ENCODE peak calls at places on chromosomes 5 and 9, in seven cellular contexts. Q, P, K, M, T, L and A are unnamed samples.

GRCh38 chr9:134253596-134254205 is 72.6 kb upstream of the RXRA start:
- DNase-seq in T (no peak), L (peak; percentile 74), K (no peak), Q (no peak), M (no peak), P (no peak), A (peak; percentile 22)

GRCh38 chr5:76401801-76402250 is 1.3 kb upstream of the IQGAP2 start:
- DNase-seq in L (no peak), T (peak; percentile 15), K (no peak), P (no peak), Q (no peak), M (peak; percentile 81), A (no peak)

GRCh38 chr9:133323991-133324703 is 11.8 kb downstream of the SURF6 start:
- DNase-seq in T (peak; percentile 2), K (no peak), L (no peak), M (peak; percentile 44), Q (no peak), P (no peak), A (no peak)

GRCh38 chr5:122252319-122252718 is 59.7 kb upstream of the SNCAIP start:
- DNase-seq in K (no peak), P (no peak), Q (peak; percentile 12), L (no peak), M (no peak), T (no peak), A (no peak)

GRCh38 chr5:156850206-156850751 is at the start of gene PPP1R2B:
- DNase-seq in P (no peak), Q (peak; percentile 19), K (no peak), M (peak; percentile 74), T (no peak), L (no peak), A (no peak)

GRCh38 chr9:71647094-71647591 is 121.2 kb downstream of the CEMIP2 start:
- DNase-seq in T (no peak), K (peak; percentile 32), M (peak; percentile 77), Q (peak; percentile 12), P (no peak), L (peak; percentile 66), A (peak; percentile 92)

GRCh38 chr5:93331864-93332263 is 249.2 kb downstream of the NR2F1-AS1 start:
- DNase-seq in T (no peak), M (no peak), L (no peak), P (no peak), Q (no peak), K (peak; percentile 17), A (peak; percentile 21)

GRCh38 chr5:54311178-54311811 is 922 bp upstream of the ARL15 start:
- DNase-seq in K (no peak), T (no peak), Q (peak; percentile 42), M (no peak), P (no peak), L (no peak), A (peak; percentile 28)

GRCh38 chr9:130445268-130445983 is 665 bp downstream of the ASS1 start:
- DNase-seq in P (no peak), M (peak; percentile 64), Q (peak; percentile 52), T (no peak), L (peak; percentile 72), K (no peak), A (peak; percentile 71)

GRCh38 chr5:20570486-20570885 is 582.5 kb upstream of the CDH18 start:
- DNase-seq in L (no peak), K (no peak), M (no peak), Q (no peak), P (no peak), T (no peak), A (no peak)

GRCh38 chr5:76801159-76801802 is 17.5 kb upstream of the F2RL1 start:
- DNase-seq in P (no peak), Q (no peak), L (peak; percentile 87), T (no peak), K (no peak), M (no peak), A (peak; percentile 96)

GRCh38 chr5:159799701-159800100 is 116.6 kb upstream of the ADRA1B start:
- DNase-seq in K (no peak), P (no peak), L (no peak), T (no peak), Q (no peak), M (no peak), A (no peak)

GRCh38 chr9:78892769-78893168 is 595.8 kb downstream of the PSAT1 start:
- DNase-seq in T (no peak), L (no peak), P (no peak), K (no peak), Q (no peak), M (no peak), A (no peak)

GRCh38 chr5:180135128-180135955 is 63.8 kb upstream of the RNF130 start:
- DNase-seq in K (no peak), M (peak; percentile 53), T (no peak), Q (no peak), P (no peak), L (peak; percentile 19), A (peak; percentile 66)

GRCh38 chr5:150077996-150078801 is 8.2 kb downstream of the CSF1R start:
- DNase-seq in P (no peak), M (no peak), K (no peak), T (no peak), L (no peak), Q (no peak), A (no peak)

GRCh38 chr5:127609016-127609415 is 39.9 kb upstream of the CTXN3 start:
- DNase-seq in T (no peak), P (no peak), L (no peak), K (no peak), M (no peak), Q (no peak), A (no peak)

GRCh38 chr9:100579665-100580064 is 1.8 kb downstream of the CAVIN4 start:
- DNase-seq in Q (no peak), T (no peak), K (no peak), M (no peak), P (no peak), L (no peak), A (peak; percentile 55)

GRCh38 chr5:149240354-149240998 is 31.2 kb upstream of the AFAP1L1 start:
- DNase-seq in K (no peak), Q (no peak), L (no peak), T (peak; percentile 81), P (no peak), M (peak; percentile 90), A (no peak)

GRCh38 chr5:139744471-139745120 is 51.0 kb upstream of the PSD2 start:
- DNase-seq in L (no peak), Q (no peak), M (no peak), P (no peak), K (no peak), T (no peak), A (no peak)

DNA sequence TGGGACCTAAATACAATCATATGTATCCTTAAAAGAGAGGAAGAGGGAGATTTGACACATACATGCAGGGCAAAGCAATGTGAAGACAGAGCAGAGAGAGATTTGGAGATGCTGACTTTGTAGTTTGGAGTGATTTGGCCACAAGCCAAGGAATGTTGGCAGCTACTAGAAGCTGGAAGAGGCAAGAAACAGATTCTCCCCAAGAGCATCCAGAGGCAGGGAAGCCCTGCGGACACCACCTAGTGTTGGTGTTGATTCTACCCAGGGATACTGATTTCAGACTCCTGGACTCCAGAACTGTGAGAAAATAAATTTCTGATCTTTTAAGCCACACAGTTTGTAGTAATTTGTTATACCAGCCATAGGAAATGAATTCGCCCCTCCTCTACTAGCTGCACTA is 64.9 kb upstream of the OSMR start:
- DNase-seq in Q (no peak), P (no peak), T (no peak), L (peak; percentile 84), K (peak; percentile 55), M (no peak), A (peak; percentile 89)
- TF ChIP-seq CTCF in Q (no peak), P (no peak), T (no peak), L (peak; percentile 64), K (peak; percentile 32), M (no peak), A (peak; percentile 59)

GRCh38 chr5:178284095-178284675 is 51.6 kb upstream of the PHYKPL start:
- DNase-seq in L (no peak), T (no peak), K (no peak), M (no peak), P (no peak), Q (peak; percentile 76), A (no peak)
- TF ChIP-seq CTCF in L (peak; percentile 57), T (peak; percentile 56), K (peak; percentile 41), M (peak; percentile 48), P (peak; percentile 43), Q (peak; percentile 69), A (peak; percentile 66)

GRCh38 chr5:3075309-3075708 is 323.8 kb upstream of the IRX2 start:
- DNase-seq in T (no peak), Q (peak; percentile 29), P (no peak), M (no peak), K (no peak), L (no peak), A (no peak)
- TF ChIP-seq CTCF in T (no peak), Q (peak; percentile 62), P (peak; percentile 48), M (no peak), K (no peak), L (no peak), A (no peak)

DNA sequence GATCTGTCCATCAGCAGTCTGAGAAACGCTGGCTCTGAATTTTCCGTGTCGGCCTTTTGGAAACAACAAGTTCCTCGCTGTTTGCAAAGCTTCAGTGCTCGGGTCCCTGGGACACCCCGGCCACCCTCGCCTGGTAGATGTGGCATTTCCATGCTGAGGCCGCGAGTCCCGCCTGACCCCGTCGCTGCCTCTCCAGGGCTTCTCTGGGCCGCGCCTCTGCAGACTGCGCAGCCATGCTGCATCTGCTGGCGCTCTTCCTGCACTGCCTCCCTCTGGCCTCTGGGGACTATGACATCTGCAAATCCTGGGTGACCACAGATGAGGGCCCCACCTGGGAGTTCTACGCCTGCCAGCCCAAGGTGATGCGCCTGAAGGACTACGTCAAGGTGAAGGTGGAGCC is 4.7 kb downstream of the NTNG2 start:
- DNase-seq in M (no peak), P (no peak), K (no peak), L (no peak), T (no peak), Q (peak; percentile 86), A (peak; percentile 11)
- TF ChIP-seq CTCF in M (no peak), P (peak; percentile 77), K (no peak), L (no peak), T (no peak), Q (peak; percentile 86), A (no peak)

DNA sequence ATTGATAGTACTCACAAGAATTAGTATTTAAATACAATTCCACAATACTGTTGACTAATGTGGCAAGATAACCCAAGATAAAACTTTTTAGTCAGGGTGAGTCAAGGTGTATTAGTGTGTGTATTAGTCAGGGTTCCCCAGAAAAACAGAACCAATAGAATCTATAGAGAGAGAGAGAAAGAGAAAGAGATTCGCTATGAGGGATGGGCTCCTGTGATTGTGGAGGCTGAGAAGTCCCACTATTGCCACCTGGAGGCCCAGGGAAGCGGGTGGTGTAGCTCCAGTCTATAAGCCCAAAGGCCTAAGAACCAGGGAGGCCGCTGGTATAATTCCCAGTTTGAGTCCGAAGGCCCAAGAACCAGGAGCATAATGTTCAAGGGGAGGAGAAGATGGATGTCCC is 10.0 kb upstream of the SHISAL2B start:
- DNase-seq in T (no peak), P (no peak), M (no peak), L (no peak), Q (peak; percentile 70), K (no peak), A (no peak)
- TF ChIP-seq CTCF in T (no peak), P (peak; percentile 49), M (no peak), L (peak; percentile 3), Q (peak; percentile 65), K (no peak), A (no peak)

GRCh38 chr5:112491257-112491656 is 72.2 kb upstream of the EPB41L4A start:
- DNase-seq in K (no peak), Q (peak; percentile 67), L (peak; percentile 2), M (no peak), P (no peak), T (no peak), A (peak; percentile 16)
- TF ChIP-seq CTCF in K (peak; percentile 22), Q (peak; percentile 53), L (peak; percentile 36), M (peak; percentile 31), P (peak; percentile 50), T (no peak), A (peak; percentile 30)